ENCODE peak calls at places on chromosomes 7 and 10, in five cellular contexts. N, J, R, T and F are unnamed samples.

GRCh38 chr10:119368991-119369869 is 161.9 kb downstream of the GRK5 start:
- DNase-seq in J (peak), R (no peak), T (no peak), N (peak), F (no peak)

GRCh38 chr10:48536916-48537890 is 67.7 kb downstream of the ARHGAP22 start:
- DNase-seq in J (no peak), R (no peak), T (no peak), N (no peak), F (no peak)

GRCh38 chr7:95526128-95526738 is 40.5 kb downstream of the ASB4 start:
- DNase-seq in T (peak), R (no peak), J (no peak), N (no peak), F (no peak)

GRCh38 chr10:128326851-128327250 is 200.6 kb upstream of the MKI67 start:
- DNase-seq in J (no peak), R (no peak), N (no peak), T (no peak), F (no peak)

GRCh38 chr10:23314835-23315239 is 29.8 kb downstream of the C10orf67 start:
- DNase-seq in N (no peak), R (no peak), T (no peak), J (no peak), F (peak)

GRCh38 chr7:149196705-149197171 is 1.4 kb downstream of the ZNF282 start:
- DNase-seq in N (peak), R (no peak), T (no peak), J (no peak), F (no peak)

GRCh38 chr7:1085910-1086421 is 1.9 kb upstream of the GPER1 start:
- DNase-seq in N (no peak), T (no peak), R (no peak), J (no peak), F (no peak)

GRCh38 chr7:72493850-72494661 is 81.9 kb upstream of the CALN1 start:
- DNase-seq in J (peak), R (peak), N (peak), T (peak), F (peak)

GRCh38 chr10:12782537-12782936 is 219.0 kb downstream of the CCDC3 start:
- DNase-seq in N (no peak), R (peak), T (no peak), J (peak), F (no peak)

GRCh38 chr10:12656518-12657142 is 307.3 kb downstream of the CAMK1D start:
- DNase-seq in J (no peak), T (no peak), N (no peak), R (no peak), F (peak)

GRCh38 chr10:103353281-103353680 is 2.3 kb upstream of the PCGF6 start:
- DNase-seq in T (no peak), J (no peak), N (no peak), R (no peak), F (no peak)

GRCh38 chr7:116525298-116525912 is 569 bp downstream of the CAV1 start:
- DNase-seq in T (no peak), R (peak), N (peak), J (peak), F (no peak)

GRCh38 chr10:132841254-132841975 is 55.5 kb upstream of the NKX6-2 start:
- DNase-seq in J (no peak), T (no peak), N (peak), R (no peak), F (no peak)

GRCh38 chr10:30751678-30752331 is 122.3 kb upstream of the LYZL2 start:
- DNase-seq in N (peak), R (peak), J (peak), T (peak), F (no peak)

DNA sequence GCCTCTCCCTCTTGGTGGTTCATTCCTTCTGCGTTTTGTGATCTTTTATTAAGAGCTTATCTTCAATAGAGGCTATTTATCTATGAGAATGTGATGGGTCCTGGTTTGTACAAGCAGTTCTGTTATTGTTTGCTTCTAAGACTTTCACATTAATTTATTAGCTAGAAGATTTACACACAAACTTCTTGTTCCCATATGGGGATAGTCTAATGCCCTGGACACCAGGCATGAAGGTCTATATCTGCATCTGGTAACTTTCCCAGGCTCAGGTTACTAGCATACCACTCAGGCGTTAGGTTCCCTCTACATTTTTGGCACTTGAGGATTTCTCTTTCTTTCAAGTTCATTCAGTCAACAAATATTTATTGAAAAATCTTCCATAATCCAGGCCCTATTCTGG is 7.7 kb downstream of the XPNPEP1 start:
- DNase-seq in N (no peak), J (no peak), T (no peak), R (no peak), F (no peak)
- H3K27ac ChIP-seq in N (no peak), J (no peak), T (no peak), R (no peak), F (peak)

DNA sequence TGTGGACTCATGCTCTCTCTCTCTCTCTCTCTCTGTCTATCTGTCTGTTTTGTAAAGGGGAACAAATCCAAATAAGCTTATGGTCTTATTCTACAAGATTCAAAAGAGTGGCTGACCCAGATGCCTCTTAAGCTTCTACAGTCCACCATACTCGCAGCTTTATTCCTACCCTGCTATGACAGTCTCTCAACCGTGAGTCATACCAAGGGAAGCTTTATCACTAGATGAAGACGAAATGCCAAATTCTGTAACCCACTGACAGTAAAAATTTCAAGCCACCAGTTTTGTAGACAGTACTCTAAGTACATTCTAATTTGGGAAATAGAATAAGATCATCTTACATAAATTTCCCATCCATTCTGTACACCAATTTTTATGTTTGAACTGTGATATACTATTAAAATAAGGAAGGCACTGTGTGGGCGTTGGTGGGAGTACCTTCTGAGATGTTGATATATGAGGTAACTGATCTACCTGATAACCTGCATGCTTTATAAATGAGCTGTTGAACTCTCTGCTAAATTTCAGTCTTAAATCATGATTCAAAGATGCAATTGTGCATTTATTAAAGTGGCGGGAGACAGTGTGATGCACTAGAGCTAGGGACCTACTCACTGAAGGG is 153.2 kb downstream of the KLF6 start:
- DNase-seq in J (no peak), T (no peak), N (no peak), R (no peak), F (peak)
- H3K27ac ChIP-seq in J (no peak), T (no peak), N (no peak), R (no peak), F (no peak)

GRCh38 chr10:90849956-90850749 is 7.7 kb downstream of the HTR7 start:
- DNase-seq in N (no peak), J (no peak), T (no peak), R (no peak), F (no peak)

GRCh38 chr10:90845726-90846125 is 12.1 kb downstream of the HTR7 start:
- DNase-seq in T (no peak), R (no peak), J (no peak), N (no peak), F (no peak)

GRCh38 chr10:90846746-90847145 is 11.1 kb downstream of the HTR7 start:
- DNase-seq in J (no peak), N (no peak), R (no peak), T (no peak), F (no peak)

GRCh38 chr10:90842710-90843109 is 15.1 kb downstream of the HTR7 start:
- DNase-seq in T (no peak), N (no peak), R (no peak), J (no peak), F (no peak)

GRCh38 chr10:90847436-90847835 is 10.4 kb downstream of the HTR7 start:
- DNase-seq in R (no peak), N (no peak), J (no peak), T (no peak), F (peak)
- H3K27ac ChIP-seq in R (no peak), N (no peak), J (no peak), T (no peak), F (peak)

DNA sequence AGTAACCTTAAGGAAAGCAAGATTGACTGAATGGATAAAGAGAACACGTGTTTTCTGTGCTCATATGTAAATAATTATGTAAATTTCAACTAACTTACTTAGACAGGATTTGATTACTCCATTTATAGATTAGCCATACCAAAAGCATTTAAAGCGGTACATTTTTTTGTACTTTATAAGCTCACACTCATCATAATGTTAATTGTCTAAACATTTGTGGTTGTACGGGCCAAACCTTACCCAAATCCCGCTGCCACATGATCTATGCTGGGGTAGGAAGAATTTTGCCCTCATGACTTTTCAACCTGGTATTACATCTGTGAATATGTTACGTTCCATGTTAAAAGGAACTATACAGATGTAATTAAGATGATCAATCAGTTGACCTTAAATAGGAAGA is 29.1 kb downstream of the MKX start:
- DNase-seq in R (no peak), N (no peak), T (no peak), J (no peak), F (no peak)
- H3K27ac ChIP-seq in R (no peak), N (no peak), T (no peak), J (no peak), F (no peak)

GRCh38 chr7:74040791-74041520 is 13.0 kb downstream of the ELN start:
- DNase-seq in R (no peak), N (no peak), T (no peak), J (peak), F (no peak)

GRCh38 chr7:74043523-74043951 is 15.6 kb downstream of the ELN start:
- DNase-seq in N (no peak), T (no peak), R (no peak), J (peak), F (no peak)

GRCh38 chr7:74047804-74048380 is 19.9 kb downstream of the ELN start:
- DNase-seq in R (peak), T (no peak), N (no peak), J (peak), F (no peak)

GRCh38 chr7:74042746-74043522 is 15.0 kb downstream of the ELN start:
- DNase-seq in N (no peak), J (peak), R (no peak), T (peak), F (no peak)

GRCh38 chr7:74044366-74045350 is 16.7 kb downstream of the ELN start:
- DNase-seq in J (peak), T (peak), N (no peak), R (peak), F (no peak)
- H3K27ac ChIP-seq in J (no peak), T (peak), N (no peak), R (no peak), F (no peak)

DNA sequence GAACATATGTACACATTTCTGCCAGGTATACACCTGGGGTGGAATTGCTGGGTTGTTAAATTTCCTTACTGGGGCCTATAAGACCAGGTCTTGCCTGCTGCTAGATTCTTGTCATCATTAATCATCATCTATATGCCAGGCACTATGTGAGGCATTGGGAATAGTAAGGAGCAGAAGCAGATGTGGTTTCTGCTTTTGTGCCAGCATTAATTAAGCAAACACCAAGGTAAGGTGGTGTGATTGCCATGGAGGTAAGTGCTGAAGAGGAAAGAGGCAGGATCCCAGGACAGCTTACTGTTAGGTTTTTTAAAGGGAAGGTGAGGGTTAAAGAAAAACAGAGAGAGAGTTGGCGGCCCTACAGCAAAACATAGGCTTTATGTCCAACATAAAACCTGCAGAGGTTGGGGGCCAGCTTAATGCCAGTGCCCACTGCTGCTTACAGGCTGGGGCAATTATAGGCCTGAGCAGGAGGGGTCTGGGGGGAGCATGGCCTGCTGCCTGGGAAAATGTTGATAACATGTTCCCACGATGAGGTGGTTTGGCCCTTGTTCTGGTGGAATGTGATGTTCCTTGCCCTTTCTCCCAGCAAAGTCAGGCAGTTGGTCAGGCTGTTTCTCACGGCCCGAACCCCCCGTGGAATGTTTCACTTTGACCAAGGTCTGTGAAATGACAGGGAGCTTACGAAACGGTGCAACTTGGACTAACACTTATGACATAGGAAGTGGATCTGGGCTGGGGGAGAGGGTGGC is 93.9 kb downstream of the RBM20 start:
- DNase-seq in J (no peak), N (no peak), T (no peak), R (no peak), F (no peak)
- H3K27ac ChIP-seq in J (peak), N (no peak), T (no peak), R (no peak), F (no peak)

GRCh38 chr7:30472771-30473392 is 5.7 kb downstream of the NOD1 start:
- DNase-seq in J (no peak), N (no peak), T (no peak), R (no peak), F (no peak)

GRCh38 chr7:30473393-30473775 is 5.2 kb downstream of the NOD1 start:
- DNase-seq in T (no peak), R (no peak), N (no peak), J (no peak), F (no peak)

GRCh38 chr7:30474893-30475292 is 3.7 kb downstream of the NOD1 start:
- DNase-seq in N (no peak), J (no peak), T (no peak), R (no peak), F (no peak)

GRCh38 chr7:30474485-30474884 is 4.1 kb downstream of the NOD1 start:
- DNase-seq in J (no peak), N (no peak), R (no peak), T (no peak), F (no peak)

DNA sequence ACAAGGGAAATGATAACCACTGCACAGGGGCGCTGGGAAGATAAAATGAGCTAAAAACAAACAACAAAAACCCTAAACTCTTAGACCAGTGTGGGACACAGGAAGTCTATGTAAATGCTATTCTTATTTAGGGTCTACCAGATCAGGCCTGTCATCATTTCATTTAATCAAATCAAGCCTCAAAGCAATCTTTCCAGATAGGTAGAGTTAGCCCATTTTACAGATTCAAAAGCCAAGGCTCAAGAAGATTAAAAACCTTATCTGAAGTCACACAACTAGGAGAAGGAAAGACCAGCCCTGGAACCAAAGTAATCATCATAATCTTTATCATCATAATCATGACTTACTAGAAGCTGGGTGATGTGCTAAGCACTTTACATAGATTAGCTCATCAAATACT is 4.7 kb downstream of the NOD1 start:
- DNase-seq in R (no peak), T (no peak), N (no peak), J (no peak), F (no peak)
- H3K27ac ChIP-seq in R (peak), T (no peak), N (peak), J (peak), F (no peak)